ENCODE peak calls at places on chromosomes 5 and 9, in four cellular contexts. Q, J, D and S are unnamed samples.

GRCh38 chr5:448766-449090 is 5.8 kb downstream of the EXOC3 start:
- DNase-seq in Q (no peak), J (no peak), D (no peak), S (no peak)

GRCh38 chr5:134130239-134130945 is 15.9 kb downstream of the TCF7 start:
- DNase-seq in J (no peak), Q (no peak), D (no peak), S (no peak)

GRCh38 chr5:16364906-16365305 is 100.7 kb downstream of the ZNF622 start:
- DNase-seq in J (no peak), D (no peak), Q (no peak), S (no peak)

GRCh38 chr5:16934123-16934522 is 2.0 kb downstream of the MYO10 start:
- DNase-seq in Q (peak; percentile 25), J (peak; percentile 80), D (peak; percentile 83), S (peak; percentile 63)

GRCh38 chr9:5509573-5509972 is 758 bp upstream of the PDCD1LG2 start:
- DNase-seq in D (no peak), J (no peak), Q (no peak), S (peak; percentile 3)

GRCh38 chr5:14168139-14168792 is 25.1 kb downstream of the TRIO start:
- DNase-seq in D (no peak), Q (no peak), J (no peak), S (no peak)

GRCh38 chr5:132237670-132238069 is 10.0 kb upstream of the P4HA2 start:
- DNase-seq in Q (no peak), J (no peak), D (no peak), S (no peak)

GRCh38 chr9:137156567-137157375 is 13.1 kb downstream of the LRRC26 start:
- DNase-seq in Q (no peak), J (peak; percentile 93), D (peak; percentile 88), S (no peak)

GRCh38 chr9:77469515-77470197 is 178.5 kb downstream of the GNA14 start:
- DNase-seq in D (no peak), J (no peak), Q (no peak), S (no peak)

GRCh38 chr9:36729902-36730301 is 157.2 kb downstream of the MELK start:
- DNase-seq in D (no peak), Q (no peak), J (no peak), S (no peak)

GRCh38 chr5:75948441-75948840 is 134.7 kb upstream of the SV2C start:
- DNase-seq in D (no peak), J (no peak), Q (no peak), S (no peak)

GRCh38 chr5:110590187-110590586 is 136.3 kb downstream of the TMEM232 start:
- DNase-seq in Q (peak; percentile 14), D (no peak), J (no peak), S (peak; percentile 2)

GRCh38 chr9:135946392-135946994 is 14.7 kb downstream of the UBAC1 start:
- DNase-seq in Q (no peak), J (peak; percentile 11), D (no peak), S (no peak)

GRCh38 chr5:33319841-33320240 is 120.9 kb upstream of the TARS1 start:
- DNase-seq in D (no peak), J (no peak), Q (no peak), S (no peak)

GRCh38 chr5:30596495-30597064 is 596.9 kb upstream of the CDH6 start:
- DNase-seq in J (no peak), Q (no peak), D (no peak), S (no peak)

GRCh38 chr9:38057416-38058195 is 11.4 kb downstream of the SHB start:
- DNase-seq in J (no peak), Q (no peak), D (no peak), S (no peak)

GRCh38 chr5:177332031-177332895 is 19.2 kb downstream of the LMAN2 start:
- DNase-seq in J (no peak), D (no peak), Q (no peak), S (no peak)

GRCh38 chr5:432201-432927 is 10.6 kb upstream of the EXOC3 start:
- DNase-seq in D (no peak), J (no peak), Q (no peak), S (no peak)

GRCh38 chr5:67363195-67363594 is 166.6 kb upstream of the CD180 start:
- DNase-seq in Q (no peak), J (no peak), D (no peak), S (no peak)

GRCh38 chr5:173228639-173229380 is 6.2 kb downstream of the NKX2-5 start:
- DNase-seq in D (no peak), Q (no peak), J (no peak), S (no peak)

GRCh38 chr5:138460032-138460693 is 5.1 kb upstream of the EGR1 start:
- DNase-seq in D (no peak), Q (no peak), J (no peak), S (no peak)

GRCh38 chr5:172048539-172049101 is 42.2 kb upstream of the FBXW11 start:
- DNase-seq in Q (no peak), D (no peak), J (no peak), S (no peak)

GRCh38 chr5:23385036-23385435 is 122.4 kb upstream of the PRDM9 start:
- DNase-seq in J (no peak), D (no peak), Q (no peak), S (no peak)

GRCh38 chr5:157657516-157657915 is 5.3 kb upstream of the SOX30 start:
- DNase-seq in J (no peak), D (no peak), Q (no peak), S (no peak)

GRCh38 chr9:5122542-5122941 is 62.9 kb downstream of the INSL6 start:
- DNase-seq in D (no peak), J (no peak), Q (no peak), S (no peak)

GRCh38 chr5:153619706-153620105 is 129.2 kb downstream of the GRIA1 start:
- DNase-seq in D (no peak), Q (no peak), J (no peak), S (no peak)

GRCh38 chr5:149301744-149302380 is 30.2 kb downstream of the AFAP1L1 start:
- DNase-seq in Q (no peak), J (no peak), D (no peak), S (no peak)

GRCh38 chr5:93789173-93790070 is 48.0 kb upstream of the POU5F2 start:
- DNase-seq in J (no peak), D (no peak), Q (no peak), S (no peak)

GRCh38 chr5:131195696-131196095 is 25.0 kb downstream of the LYRM7 start:
- DNase-seq in J (no peak), Q (no peak), D (no peak), S (no peak)

GRCh38 chr9:117796681-117797080 is 92.5 kb downstream of the TLR4 start:
- DNase-seq in Q (no peak), D (no peak), J (no peak), S (no peak)

GRCh38 chr9:36276840-36277239 is 18.6 kb upstream of the GNE start:
- DNase-seq in Q (peak; percentile 6), J (no peak), D (no peak), S (no peak)

GRCh38 chr5:13553896-13554295 is 390.6 kb downstream of the DNAH5 start:
- DNase-seq in J (no peak), Q (no peak), D (no peak), S (no peak)

GRCh38 chr5:156178117-156178516 is 148.8 kb upstream of the SGCD start:
- DNase-seq in Q (no peak), D (no peak), J (no peak), S (no peak)

GRCh38 chr9:133901184-133901835 is 90.8 kb downstream of the VAV2 start:
- DNase-seq in D (no peak), J (no peak), Q (no peak), S (no peak)

GRCh38 chr5:109485030-109485429 is 75.3 kb upstream of the PJA2 start:
- DNase-seq in D (peak; percentile 27), J (peak; percentile 23), Q (peak; percentile 92), S (no peak)

GRCh38 chr5:176895350-176895749 is 3.8 kb downstream of the HK3 start:
- DNase-seq in J (no peak), D (no peak), Q (no peak), S (no peak)

GRCh38 chr5:94646758-94647157 is 28.3 kb downstream of the SLF1 start:
- DNase-seq in J (no peak), Q (no peak), D (no peak), S (no peak)

DNA sequence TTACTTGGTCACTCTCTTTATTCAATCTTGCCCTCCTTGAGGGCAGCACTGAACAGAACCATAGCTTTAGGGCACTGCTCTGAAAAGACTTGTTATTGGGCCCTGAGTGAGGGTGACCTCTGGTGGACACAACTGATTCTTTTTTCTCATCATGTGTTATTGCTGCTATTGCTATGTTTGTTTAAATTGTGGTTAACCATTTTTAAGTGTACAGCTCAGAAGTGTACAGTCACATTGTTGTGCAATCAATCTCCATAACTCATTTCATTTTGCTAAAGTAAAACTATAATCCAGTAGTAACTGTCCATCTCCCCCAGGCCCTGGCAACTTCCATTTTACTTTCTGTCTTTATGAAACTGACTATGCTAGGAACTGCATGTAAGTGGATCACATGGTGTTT is 351.1 kb upstream of the RIOK2 start:
- DNase-seq in Q (peak; percentile 42), D (peak; percentile 41), J (no peak), S (peak; percentile 51)
- TF ChIP-seq ELF1 in Q (no peak), D (no peak), J (no peak), S (no peak)

GRCh38 chr5:125199373-125199772 is 452.9 kb upstream of the ZNF608 start:
- DNase-seq in D (no peak), Q (no peak), J (no peak), S (no peak)

GRCh38 chr5:125200842-125201373 is 454.5 kb upstream of the ZNF608 start:
- DNase-seq in J (no peak), D (no peak), Q (no peak), S (no peak)

GRCh38 chr5:125199968-125200841 is 453.8 kb upstream of the ZNF608 start:
- DNase-seq in Q (no peak), J (no peak), D (peak; percentile 44), S (no peak)

GRCh38 chr5:125196479-125197183 is 450.2 kb upstream of the ZNF608 start:
- DNase-seq in J (no peak), D (no peak), Q (no peak), S (no peak)

GRCh38 chr5:125198270-125198974 is 452.0 kb upstream of the ZNF608 start:
- DNase-seq in J (no peak), D (peak; percentile 56), Q (no peak), S (no peak)
- TF ChIP-seq ELF1 in J (no peak), D (no peak), Q (no peak), S (no peak)

GRCh38 chr9:125160750-125161149 is 17.4 kb upstream of the SCAI start:
- DNase-seq in J (no peak), Q (no peak), D (no peak), S (no peak)
- TF ChIP-seq ELF1 in J (no peak), Q (no peak), D (no peak), S (no peak)

GRCh38 chr9:116599342-116599884 is 87.7 kb upstream of the TRIM32 start:
- DNase-seq in J (no peak), D (peak; percentile 33), Q (no peak), S (no peak)
- TF ChIP-seq ELF1 in J (no peak), D (no peak), Q (no peak), S (no peak)

GRCh38 chr5:181224390-181225234 is 1.5 kb downstream of the TRIM41 start:
- DNase-seq in J (no peak), Q (no peak), D (peak; percentile 38), S (no peak)

GRCh38 chr5:181222630-181223040 is 446 bp upstream of the TRIM41 start:
- DNase-seq in Q (no peak), J (no peak), D (no peak), S (no peak)

GRCh38 chr5:181223041-181223728 is at the start of gene TRIM41:
- DNase-seq in Q (peak; percentile 96), J (peak; percentile 83), D (peak; percentile 89), S (peak; percentile 96)

GRCh38 chr5:181221792-181222629 is 1.1 kb upstream of the TRIM41 start:
- DNase-seq in D (peak; percentile 70), J (no peak), Q (peak; percentile 94), S (peak; percentile 93)

GRCh38 chr5:181223729-181224389 is 778 bp downstream of the TRIM41 start:
- DNase-seq in Q (no peak), D (peak; percentile 85), J (no peak), S (no peak)
- TF ChIP-seq ELF1 in Q (no peak), D (no peak), J (no peak), S (no peak)